ENCODE peak calls at places on chromosome 4, in five cellular contexts. Z is retina, N is iris pigment epithelial cell, X is dorsolateral prefrontal cortex, U is mucosa of gallbladder. F is an unnamed sample.

GRCh38 chr4:109215511-109215910 is 86.9 kb downstream of the COL25A1 start:
- DNase-seq in U (no peak), X (no peak), N (no peak), Z (no peak), F (no peak)

GRCh38 chr4:100348472-100348871 is 158.2 kb upstream of the DDIT4L start:
- DNase-seq in U (no peak), X (no peak), Z (no peak), N (peak; percentile 92), F (peak; percentile 67)

GRCh38 chr4:93764647-93765246 is 63.8 kb upstream of the ATOH1 start:
- DNase-seq in Z (peak; percentile 63), N (peak; percentile 36), X (no peak), U (peak; percentile 17), F (peak; percentile 48)

GRCh38 chr4:66266035-66266434 is 595.7 kb upstream of the EPHA5 start:
- DNase-seq in Z (no peak), U (no peak), N (no peak), X (no peak), F (no peak)

GRCh38 chr4:159735281-159736207 is 632.7 kb downstream of the RAPGEF2 start:
- DNase-seq in N (no peak), X (no peak), Z (no peak), U (no peak), F (no peak)

GRCh38 chr4:101102114-101102752 is 245.1 kb downstream of the PPP3CA start:
- DNase-seq in Z (no peak), N (peak; percentile 74), X (peak; percentile 35), U (peak; percentile 40), F (no peak)

GRCh38 chr4:81465668-81466357 is 5.9 kb downstream of the RASGEF1B start:
- DNase-seq in N (no peak), U (no peak), X (no peak), Z (no peak), F (no peak)

GRCh38 chr4:78660559-78660958 is 109.0 kb downstream of the ANXA3 start:
- DNase-seq in N (peak; percentile 56), U (no peak), Z (no peak), X (no peak), F (no peak)

GRCh38 chr4:80011636-80012236 is 61.3 kb downstream of the ANTXR2 start:
- DNase-seq in N (peak; percentile 86), Z (no peak), U (no peak), X (no peak), F (peak; percentile 66)

GRCh38 chr4:137519406-137519805 is 12.9 kb downstream of the PCDH18 start:
- DNase-seq in X (no peak), U (no peak), Z (no peak), N (peak; percentile 83), F (no peak)

GRCh38 chr4:140856692-140857091 is 100.5 kb upstream of the TBC1D9 start:
- DNase-seq in N (peak; percentile 53), X (no peak), U (no peak), Z (peak; percentile 37), F (peak; percentile 36)

GRCh38 chr4:154574311-154574710 is 11.5 kb downstream of the FGB start:
- DNase-seq in N (peak; percentile 80), U (no peak), X (no peak), Z (no peak), F (no peak)